ENCODE peak calls at places on chromosomes 4 and X, in six cellular contexts. D is HCT116, M is WTC11, X is K562, E is HepG2, U is H1. O is an unnamed sample.

GRCh38 chrX:24125028-24125612 is 24.4 kb upstream of the ZFX start:
- DNase-seq in E (no peak), U (no peak), X (no peak), M (no peak), D (no peak), O (no peak)

GRCh38 chrX:150503898-150504219 is 64.6 kb upstream of the MTM1 start:
- DNase-seq in X (no peak), E (no peak), M (no peak), D (no peak), U (no peak), O (no peak)

GRCh38 chrX:153864561-153865320 is 21.2 kb downstream of the L1CAM start:
- DNase-seq in D (no peak), X (no peak), E (no peak), U (no peak), M (no peak), O (no peak)

GRCh38 chrX:123291623-123292022 is 107.5 kb downstream of the GRIA3 start:
- DNase-seq in E (no peak), U (no peak), D (no peak), M (no peak), X (no peak), O (no peak)

GRCh38 chr4:76585897-76586360 is 150.9 kb downstream of the SHROOM3 start:
- DNase-seq in U (peak), X (peak), D (peak), M (peak), E (peak), O (no peak)

GRCh38 chr4:54065282-54066087 is 1.1 kb upstream of the CHIC2 start:
- DNase-seq in E (no peak), X (no peak), D (no peak), U (no peak), M (no peak), O (no peak)

GRCh38 chrX:66638591-66639500 is at the start of gene EDA2R:
- DNase-seq in U (peak), X (no peak), E (peak), M (peak), D (no peak), O (peak)

GRCh38 chrX:12814434-12814833 is 23.2 kb downstream of the PRPS2 start:
- DNase-seq in M (peak), U (peak), X (peak), E (peak), D (no peak), O (peak)

GRCh38 chrX:110146521-110146920 is 143.6 kb downstream of the TMEM164 start:
- DNase-seq in M (peak), U (peak), D (peak), E (peak), X (peak), O (no peak)

GRCh38 chrX:22025751-22026150 is 6.4 kb upstream of the PHEX start:
- DNase-seq in D (no peak), E (peak), M (no peak), X (no peak), U (no peak), O (no peak)

GRCh38 chr4:88177981-88178632 is 19.7 kb upstream of the ABCG2 start:
- DNase-seq in D (peak), X (peak), M (peak), E (peak), U (peak), O (no peak)

GRCh38 chrX:108397627-108398392 is 40.4 kb downstream of the COL4A6 start:
- DNase-seq in E (no peak), D (no peak), M (no peak), U (no peak), X (no peak), O (no peak)

GRCh38 chr4:56743550-56743949 is 62.5 kb upstream of the HOPX start:
- DNase-seq in D (no peak), E (no peak), U (no peak), X (no peak), M (no peak), O (no peak)

GRCh38 chrX:151227637-151228036 is 51.3 kb downstream of the GPR50 start:
- DNase-seq in M (peak), X (no peak), D (no peak), U (peak), E (no peak), O (no peak)

GRCh38 chr4:184792334-184792733 is 33.4 kb downstream of the ACSL1 start:
- DNase-seq in X (no peak), E (no peak), D (no peak), U (no peak), M (no peak), O (no peak)

DNA sequence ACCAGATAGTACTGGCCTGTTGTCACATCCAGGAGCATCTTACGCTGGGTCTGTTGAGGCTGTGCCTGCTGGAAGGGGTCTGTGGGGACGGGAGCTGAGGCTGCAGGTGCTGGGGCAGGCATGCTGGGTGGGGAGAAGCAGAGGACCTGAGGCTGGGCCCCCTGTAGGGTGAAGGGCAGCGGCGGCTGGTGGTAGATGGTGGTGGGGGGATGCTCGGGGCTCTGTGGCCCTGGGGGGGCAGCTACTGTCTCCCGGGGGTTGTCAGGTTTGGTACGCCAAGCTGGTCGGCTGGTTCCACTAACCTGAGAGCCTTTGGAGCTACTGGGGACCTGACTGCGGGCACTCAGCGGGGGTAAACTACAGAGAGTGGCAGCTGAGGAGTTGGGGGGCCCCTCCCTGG is 7.8 kb downstream of the C4orf54 start:
- DNase-seq in X (no peak), U (no peak), M (no peak), E (no peak), D (no peak), O (no peak)
- TF ChIP-seq ATF3 in X (no peak), U (no peak), M (no peak), E (no peak), D (no peak), O (no peak)

DNA sequence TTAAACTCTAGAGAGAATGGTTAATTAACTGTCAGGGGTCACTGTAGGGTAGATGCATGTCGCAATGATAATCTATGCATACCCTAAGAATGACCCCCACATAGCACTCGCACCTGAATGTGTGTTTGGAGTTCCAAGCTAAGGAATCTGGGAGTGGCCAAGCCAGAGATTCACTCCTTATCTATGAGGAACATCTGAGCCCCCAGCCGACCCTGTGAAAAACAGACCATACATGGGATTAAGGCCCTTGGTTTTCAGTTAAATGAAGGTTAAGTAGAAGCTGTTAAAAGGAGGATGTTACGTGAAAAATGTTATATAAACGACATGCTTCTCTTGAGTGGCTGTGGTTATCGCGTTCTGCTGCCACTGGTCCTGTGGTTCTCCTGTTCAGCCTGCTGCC is 147.2 kb downstream of the RELL1 start:
- DNase-seq in E (no peak), M (no peak), X (no peak), D (no peak), U (no peak), O (no peak)
- TF ChIP-seq ATF3 in E (no peak), M (no peak), X (no peak), D (no peak), U (no peak), O (no peak)

GRCh38 chrX:140817943-140818342 is 108.4 kb downstream of the LINC00632 start:
- DNase-seq in U (no peak), M (no peak), D (no peak), E (no peak), X (peak), O (no peak)

GRCh38 chrX:140822861-140823260 is 113.3 kb downstream of the LINC00632 start:
- DNase-seq in E (no peak), M (no peak), D (no peak), U (no peak), X (no peak), O (no peak)

GRCh38 chrX:140821280-140821679 is 111.7 kb downstream of the LINC00632 start:
- DNase-seq in U (peak), X (no peak), D (no peak), M (peak), E (no peak), O (no peak)

GRCh38 chrX:140822184-140822583 is 112.6 kb downstream of the LINC00632 start:
- DNase-seq in E (no peak), D (no peak), X (no peak), U (no peak), M (no peak), O (no peak)
- TF ChIP-seq ATF3 in E (no peak), D (no peak), X (no peak), U (no peak), M (no peak), O (no peak)

GRCh38 chr4:80249144-80249543 is 17.3 kb upstream of the FGF5 start:
- DNase-seq in X (no peak), M (no peak), D (no peak), E (no peak), U (no peak), O (no peak)
- TF ChIP-seq ATF3 in X (no peak), M (no peak), D (no peak), E (no peak), U (no peak), O (no peak)

GRCh38 chr4:108965031-108965430 is 202.2 kb upstream of the ETNPPL start:
- DNase-seq in D (no peak), U (no peak), E (no peak), X (no peak), M (no peak), O (no peak)

GRCh38 chr4:108963910-108964309 is 201.1 kb upstream of the ETNPPL start:
- DNase-seq in D (no peak), E (no peak), U (no peak), M (no peak), X (no peak), O (no peak)

GRCh38 chr4:108971473-108971872 is 208.6 kb upstream of the ETNPPL start:
- DNase-seq in E (no peak), M (no peak), D (no peak), U (no peak), X (no peak), O (no peak)

DNA sequence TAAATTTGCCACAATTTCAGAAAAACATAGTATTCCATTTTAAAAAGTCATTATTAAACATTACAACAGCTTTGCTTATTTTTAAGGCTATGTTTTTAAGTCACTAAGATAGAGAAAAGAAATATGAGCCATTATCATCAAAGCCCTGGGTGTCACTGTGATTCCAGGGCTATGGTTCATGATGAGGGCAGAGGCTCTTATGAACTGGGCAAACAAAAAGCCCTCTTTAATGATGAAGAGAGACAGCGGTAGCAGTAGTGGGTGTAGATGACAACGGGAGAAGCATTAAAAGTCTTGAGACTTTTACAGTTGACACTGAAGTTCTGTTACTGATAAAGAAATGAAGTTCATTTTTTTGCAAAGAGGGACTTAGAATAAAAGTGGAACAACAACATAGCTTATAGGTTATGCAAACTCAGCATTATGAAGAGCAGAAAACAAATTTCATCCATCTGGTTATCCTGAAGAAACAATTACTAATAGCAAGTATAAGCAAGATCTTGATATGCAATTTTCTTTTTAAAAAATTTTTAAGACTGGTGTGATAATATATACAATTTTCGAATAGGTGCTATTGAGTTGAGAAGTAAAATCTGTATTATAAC is 202.7 kb upstream of the ETNPPL start:
- DNase-seq in M (no peak), X (no peak), U (no peak), D (no peak), E (no peak), O (no peak)
- TF ChIP-seq ATF3 in M (no peak), X (no peak), U (no peak), D (no peak), E (no peak), O (no peak)

GRCh38 chrX:102599084-102599949 is at the start of gene ARMCX5:
- DNase-seq in M (peak), D (peak), X (peak), U (peak), E (peak), O (peak)

GRCh38 chrX:102604327-102604726 is 5.0 kb downstream of the ARMCX5 start:
- DNase-seq in U (no peak), D (no peak), E (no peak), X (no peak), M (no peak), O (no peak)

DNA sequence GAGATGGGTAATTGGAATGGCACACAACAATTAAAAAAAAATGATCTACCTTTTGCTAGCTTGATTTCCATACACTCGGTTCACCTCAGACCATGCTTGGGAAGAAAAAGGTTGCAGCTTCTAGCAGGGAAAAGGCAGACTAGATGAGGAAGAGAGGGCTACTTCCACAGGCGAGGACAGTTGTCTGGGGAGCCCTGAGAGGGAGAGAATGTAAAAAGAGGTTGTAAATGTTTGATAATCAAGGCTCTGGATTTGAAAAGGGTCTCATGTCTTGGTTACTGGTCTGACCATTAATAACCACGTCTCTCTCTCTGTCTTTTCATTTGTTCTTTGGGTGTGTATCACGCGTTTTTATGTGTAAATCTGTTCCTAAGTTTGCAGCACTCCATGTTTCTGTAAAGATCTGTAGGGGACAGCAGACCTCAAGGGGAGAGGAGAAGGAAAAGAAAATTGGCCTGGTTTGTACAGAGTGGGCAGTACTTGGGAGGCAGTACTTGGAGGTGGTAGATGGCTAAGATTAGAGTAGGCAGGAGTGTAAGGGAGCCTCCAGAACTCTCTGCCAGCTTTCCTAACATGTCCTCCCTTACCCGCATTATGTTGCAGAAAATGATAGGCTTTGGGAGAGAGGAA is 750 bp downstream of the ARMCX5 start:
- DNase-seq in U (no peak), X (peak), E (no peak), D (no peak), M (no peak), O (no peak)
- TF ChIP-seq ATF3 in U (no peak), X (no peak), E (no peak), D (no peak), M (no peak), O (no peak)

GRCh38 chrX:314781-315595 is 3.6 kb downstream of the GTPBP6 start:
- DNase-seq in D (no peak), U (no peak), E (no peak), M (no peak), X (no peak), O (no peak)
- TF ChIP-seq ATF3 in D (no peak), U (no peak), E (no peak), M (no peak), X (no peak), O (no peak)

O was measured in GM12878.